ENCODE peak calls at places on chromosomes 2 and 18, in seven cellular contexts. V is neural progenitor cell, C is GM23248, P is PC-3, N is HCT116, R is GM23338, K is MM.1S. L is an unnamed sample. For H3K4me1, the result is how much of the 10 kb centered on the place peaks cover.

GRCh38 chr18:34820360-34820759 is 110.3 kb downstream of the DTNA start:
- DNase-seq in V (peak), C (no peak), P (no peak), N (no peak), R (peak), K (no peak), L (no peak)

GRCh38 chr2:120747281-120747680 is 11.6 kb downstream of the GLI2 start:
- DNase-seq in V (no peak), C (no peak), P (no peak), N (no peak), R (no peak), K (no peak), L (no peak)

GRCh38 chr2:220315098-220315785 is 687.8 kb downstream of the SLC4A3 start:
- DNase-seq in V (no peak), C (no peak), P (no peak), N (no peak), R (no peak), K (no peak), L (no peak)

GRCh38 chr18:37889963-37890362 is 324.4 kb upstream of the CELF4 start:
- DNase-seq in V (peak), C (no peak), P (no peak), N (no peak), R (peak), K (no peak), L (no peak)

GRCh38 chr2:23679044-23679443 is 247.9 kb downstream of the ATAD2B start:
- DNase-seq in V (no peak), C (no peak), P (no peak), N (no peak), R (no peak), K (no peak), L (no peak)

GRCh38 chr2:238120463-238121298 is 17.8 kb upstream of the KLHL30 start:
- DNase-seq in V (peak), C (no peak), P (no peak), N (no peak), R (peak), K (no peak), L (no peak)

GRCh38 chr2:222518570-222519381 is 94.4 kb downstream of the SGPP2 start:
- DNase-seq in V (peak), C (peak), P (peak), N (peak), R (peak), K (no peak), L (no peak)

GRCh38 chr2:173079141-173079540 is 3.5 kb downstream of the MAP3K20 start:
- DNase-seq in V (no peak), C (no peak), P (peak), N (no peak), R (no peak), K (no peak), L (no peak)

GRCh38 chr2:133130548-133131246 is 437.6 kb downstream of the NCKAP5 start:
- DNase-seq in V (no peak), C (peak), P (peak), N (no peak), R (no peak), K (no peak), L (no peak)

GRCh38 chr18:12990662-12990976 is 543 bp upstream of the CEP192 start:
- DNase-seq in V (peak), C (no peak), P (no peak), N (no peak), R (peak), K (peak), L (no peak)

GRCh38 chr18:12990977-12991838 is at the start of gene CEP192:
- DNase-seq in V (peak), C (peak), P (peak), N (peak), R (peak), K (peak), L (peak)

GRCh38 chr18:12991839-12992216 is 666 bp downstream of the CEP192 start:
- DNase-seq in V (no peak), C (peak), P (no peak), N (no peak), R (no peak), K (no peak), L (no peak)

GRCh38 chr18:12989397-12990127 is 1.6 kb upstream of the CEP192 start:
- DNase-seq in V (no peak), C (no peak), P (no peak), N (no peak), R (no peak), K (no peak), L (no peak)

GRCh38 chr18:12990128-12990485 is 1.1 kb upstream of the CEP192 start:
- DNase-seq in V (no peak), C (no peak), P (no peak), N (no peak), R (no peak), K (no peak), L (no peak)
- TF ChIP-seq EZH2phosphoT487 in V (no peak), C (no peak), P (no peak), N (no peak), R (no peak), K (no peak), L (no peak)

DNA sequence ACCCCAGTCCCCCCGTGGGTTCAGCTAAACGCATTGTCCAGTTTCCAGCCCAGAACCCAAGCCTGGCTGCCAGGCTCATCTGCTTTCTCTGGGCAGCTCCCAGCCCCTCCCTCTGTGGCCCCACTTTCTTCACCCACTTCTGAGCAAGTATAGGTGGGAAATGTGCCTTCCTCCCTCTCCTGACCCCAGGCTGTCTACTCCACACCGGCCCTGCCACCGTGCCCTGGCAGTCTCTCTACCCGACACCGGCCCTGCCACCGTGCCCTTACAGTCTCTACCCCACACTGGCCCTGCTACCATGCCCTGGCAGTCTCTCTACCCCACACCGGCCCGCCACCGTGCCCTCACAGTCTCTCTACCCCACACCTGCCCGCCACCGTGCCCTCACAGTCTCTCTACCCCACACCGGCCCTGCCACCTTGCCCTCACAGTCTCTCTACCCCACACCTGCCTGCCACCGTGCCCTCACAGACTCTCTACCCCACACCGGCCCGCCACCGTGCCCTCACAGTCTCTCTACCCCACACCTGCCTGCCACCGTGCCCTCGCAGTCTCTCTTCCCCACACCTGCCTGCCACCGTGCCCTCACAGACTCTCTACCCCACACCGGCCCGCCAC is 108.7 kb downstream of the TPO start:
- DNase-seq in V (no peak), C (no peak), P (no peak), N (no peak), R (no peak), K (no peak), L (no peak)
- H3K4me1 ChIP-seq in V (under half), C (under half), P (under half), N (under half), R (under half), K (under half), L (under half)

DNA sequence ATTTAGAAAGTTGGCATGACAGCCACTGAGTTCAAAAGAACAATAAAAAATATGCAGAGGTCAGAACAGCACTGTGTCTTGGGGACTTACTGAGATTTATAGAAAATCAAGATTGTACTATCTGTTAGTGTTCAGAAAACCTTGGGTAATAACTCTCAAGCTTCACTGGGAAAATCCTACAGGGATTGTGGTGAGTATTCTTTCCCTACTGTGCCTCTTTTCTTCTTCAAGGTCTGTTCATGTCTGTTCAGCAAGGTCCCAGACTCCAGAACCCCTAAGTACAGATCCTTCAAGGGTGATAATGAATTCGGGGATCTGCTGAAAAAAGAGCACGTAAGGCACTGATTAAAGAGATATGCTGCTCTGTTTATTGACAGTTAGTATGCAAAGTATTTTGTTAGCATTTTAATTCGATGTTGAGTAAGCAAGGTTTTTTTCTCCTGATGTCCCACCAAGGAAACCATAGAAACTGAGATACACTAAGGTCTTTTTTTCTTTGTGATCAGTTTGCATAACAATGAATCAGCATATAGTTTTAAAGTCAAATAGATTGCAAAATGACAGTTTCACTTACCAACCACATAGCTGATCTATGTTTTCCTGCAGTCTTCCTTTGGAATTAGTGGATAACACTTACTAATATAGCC is 249.8 kb downstream of the DSEL start:
- DNase-seq in V (no peak), C (peak), P (peak), N (no peak), R (peak), K (no peak), L (no peak)
- TF ChIP-seq EZH2phosphoT487 in V (no peak), C (no peak), P (no peak), N (no peak), R (no peak), K (no peak), L (no peak)

DNA sequence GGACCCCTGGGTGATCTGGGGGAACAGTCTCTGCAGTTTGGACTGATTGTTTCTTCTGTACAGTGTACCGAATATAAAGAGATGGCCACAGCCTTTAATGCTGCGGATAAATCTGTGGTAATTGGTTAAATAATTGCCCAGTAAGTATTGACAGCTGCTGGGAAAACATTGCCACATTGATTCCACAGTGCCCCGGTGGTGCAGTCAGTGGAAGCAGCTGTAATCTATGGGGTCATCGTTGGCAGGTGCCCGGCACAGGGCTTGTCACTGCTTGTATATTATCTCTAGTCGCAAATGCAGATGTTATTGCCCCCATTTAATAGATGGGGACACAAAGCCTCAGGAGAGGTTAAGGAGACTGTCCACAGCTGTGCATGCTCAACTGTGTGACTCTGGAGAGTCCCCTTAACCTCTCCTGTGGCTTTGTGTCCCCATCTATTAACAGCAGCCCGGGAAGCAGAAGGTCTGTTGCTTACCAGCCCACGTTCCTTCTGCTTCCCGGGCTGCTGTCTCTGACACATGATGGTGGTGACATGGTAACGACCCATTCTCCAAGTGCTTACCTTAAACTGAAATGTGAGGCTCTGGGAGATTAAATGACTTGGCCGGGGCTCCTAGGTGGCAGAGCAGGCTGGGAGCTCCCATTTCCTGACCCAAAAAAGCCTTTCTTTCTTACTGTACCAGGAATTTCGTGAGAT is 76.9 kb downstream of the NCK2 start:
- DNase-seq in V (no peak), C (no peak), P (no peak), N (no peak), R (no peak), K (no peak), L (no peak)
- H3K4me1 ChIP-seq in V (under half), C (under half), P (under half), N (under half), R (under half), K (under half), L (under half)

DNA sequence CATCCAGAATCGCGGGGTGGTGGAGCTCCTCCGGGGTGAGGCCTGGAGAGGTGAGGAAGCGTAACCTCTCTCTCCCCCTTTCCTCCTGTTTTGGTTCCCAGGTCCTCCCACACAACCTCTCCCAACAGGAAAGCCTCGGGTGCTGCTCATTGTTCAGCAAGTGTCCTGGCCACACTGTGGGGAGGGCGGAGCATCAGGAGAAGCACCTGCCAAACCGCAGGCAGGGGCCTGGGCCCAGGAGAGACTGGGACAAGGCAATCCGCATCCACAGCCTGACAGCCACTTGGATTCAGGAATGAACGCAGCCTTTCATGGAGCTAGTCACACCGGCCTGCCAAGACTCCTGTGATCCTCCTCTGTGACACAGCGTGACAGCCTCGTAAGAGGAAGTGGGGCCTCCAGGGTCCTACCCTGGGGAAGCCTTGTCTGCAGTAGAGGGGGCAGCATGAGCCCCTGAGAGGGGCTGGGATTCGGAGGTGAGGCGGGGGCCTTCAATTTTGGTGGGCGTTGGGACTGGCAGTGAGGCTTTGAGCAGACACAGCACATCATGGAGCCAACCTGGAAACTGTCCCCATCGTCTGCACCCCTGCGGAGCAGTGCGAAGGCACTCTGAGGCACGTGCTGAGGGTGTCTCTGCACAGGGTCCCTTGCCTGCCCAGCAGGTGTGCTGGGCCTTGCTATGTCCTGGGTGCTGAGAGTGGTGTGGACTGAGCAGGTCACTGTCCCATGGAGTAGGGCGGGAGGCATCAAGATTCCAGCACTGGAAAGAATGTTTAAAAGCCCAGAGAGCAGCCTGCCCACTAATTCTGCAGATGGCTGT is 62.2 kb downstream of the EDAR start:
- DNase-seq in V (no peak), C (no peak), P (peak), N (no peak), R (no peak), K (no peak), L (no peak)
- TF ChIP-seq EZH2phosphoT487 in V (no peak), C (no peak), P (no peak), N (no peak), R (no peak), K (no peak), L (no peak)

GRCh38 chr2:218028562-218029348 is 26.0 kb upstream of the TNS1 start:
- DNase-seq in V (no peak), C (no peak), P (no peak), N (no peak), R (no peak), K (no peak), L (no peak)
- H3K4me1 ChIP-seq in V (under half), C (under half), P (under half), N (under half), R (under half), K (under half), L (under half)

DNA sequence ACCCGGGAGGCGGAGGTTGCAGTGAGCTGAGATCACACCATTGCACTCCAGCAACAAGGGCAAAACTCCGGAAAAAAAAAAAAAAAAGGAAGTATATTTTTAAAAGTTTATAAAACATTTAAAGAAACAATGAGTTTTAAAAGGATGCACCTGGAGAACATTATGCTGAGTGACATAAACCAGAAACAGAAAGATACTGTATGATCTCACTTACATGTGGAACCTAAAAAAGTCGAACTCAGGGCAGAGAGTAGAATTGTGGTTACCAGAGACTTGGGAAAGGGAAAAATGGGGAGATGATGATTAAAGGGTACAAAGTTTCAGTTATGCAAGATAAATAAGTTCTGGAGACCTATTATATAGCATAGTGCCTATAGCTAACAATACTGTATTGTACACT is 52.8 kb upstream of the RTN4 start:
- DNase-seq in V (no peak), C (peak), P (no peak), N (no peak), R (no peak), K (peak), L (peak)
- TF ChIP-seq EZH2phosphoT487 in V (no peak), C (no peak), P (no peak), N (no peak), R (no peak), K (no peak), L (no peak)

DNA sequence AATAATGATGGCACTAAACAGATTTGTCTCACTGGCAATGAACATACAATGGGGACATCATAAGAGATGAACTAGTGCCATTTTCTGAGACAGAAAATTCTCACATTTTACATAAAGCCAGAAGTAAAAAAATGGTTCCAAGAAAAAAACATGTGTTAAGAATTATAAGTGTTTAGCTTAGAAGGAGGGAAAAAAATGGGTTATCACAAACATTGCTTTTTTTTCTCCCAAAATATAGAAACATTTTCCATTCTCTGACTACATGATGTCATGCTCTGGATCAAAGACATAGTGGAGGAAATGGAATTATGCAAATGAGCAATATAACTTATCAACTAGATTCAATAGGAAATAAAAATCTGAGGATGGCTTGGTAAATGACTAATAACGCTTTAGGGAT is 49.8 kb downstream of the SPATS2L start:
- DNase-seq in V (no peak), C (peak), P (no peak), N (no peak), R (no peak), K (no peak), L (no peak)
- H3K4me1 ChIP-seq in V (half or more), C (half or more), P (under half), N (under half), R (half or more), K (under half), L (under half)